ENCODE peak calls at places on chromosomes 5 and 9, in nine cellular contexts. One of them, this sample, is unnamed.

GRCh38 chr5:145236127-145236526 is 599.0 kb downstream of the PRELID2 start:
- DNase-seq in GM23248: peak; percentile 12
- DNase-seq in neural progenitor cell: no peak
- DNase-seq in GM23338: no peak
- DNase-seq in OCI-LY7: no peak
- DNase-seq in PC-3: no peak
- DNase-seq in hepatocyte: no peak
- DNase-seq in SK-N-SH: no peak
- DNase-seq in HCT116: no peak
- DNase-seq in this sample: no peak

GRCh38 chr5:132259061-132259851 is 1.8 kb downstream of the PDLIM4 start:
- DNase-seq in GM23248: peak; percentile 98
- DNase-seq in neural progenitor cell: peak; percentile 54
- DNase-seq in GM23338: no peak
- DNase-seq in OCI-LY7: no peak
- DNase-seq in PC-3: no peak
- DNase-seq in hepatocyte: peak; percentile 86
- DNase-seq in SK-N-SH: peak; percentile 87
- DNase-seq in HCT116: no peak
- DNase-seq in this sample: no peak

GRCh38 chr5:126477681-126478117 is 54.5 kb downstream of the GRAMD2B start:
- DNase-seq in GM23248: peak; percentile 66
- DNase-seq in neural progenitor cell: no peak
- DNase-seq in GM23338: no peak
- DNase-seq in OCI-LY7: no peak
- DNase-seq in PC-3: no peak
- DNase-seq in hepatocyte: no peak
- DNase-seq in SK-N-SH: no peak
- DNase-seq in HCT116: no peak
- DNase-seq in this sample: peak; percentile 9

GRCh38 chr9:134291961-134292871 is 34.0 kb upstream of the RXRA start:
- DNase-seq in GM23248: no peak
- DNase-seq in neural progenitor cell: no peak
- DNase-seq in GM23338: no peak
- DNase-seq in OCI-LY7: no peak
- DNase-seq in PC-3: no peak
- DNase-seq in hepatocyte: no peak
- DNase-seq in SK-N-SH: no peak
- DNase-seq in HCT116: no peak
- DNase-seq in this sample: no peak

GRCh38 chr5:138386290-138386689 is 33.8 kb downstream of the KDM3B start:
- DNase-seq in GM23248: no peak
- DNase-seq in neural progenitor cell: no peak
- DNase-seq in GM23338: no peak
- DNase-seq in OCI-LY7: no peak
- DNase-seq in PC-3: no peak
- DNase-seq in hepatocyte: no peak
- DNase-seq in SK-N-SH: no peak
- DNase-seq in HCT116: no peak
- DNase-seq in this sample: no peak

GRCh38 chr5:134103998-134104612 is 10.4 kb upstream of the TCF7 start:
- DNase-seq in GM23248: no peak
- DNase-seq in neural progenitor cell: no peak
- DNase-seq in GM23338: no peak
- DNase-seq in OCI-LY7: no peak
- DNase-seq in PC-3: no peak
- DNase-seq in hepatocyte: no peak
- DNase-seq in SK-N-SH: no peak
- DNase-seq in HCT116: no peak
- DNase-seq in this sample: no peak

GRCh38 chr9:3850083-3850482 is 324.3 kb upstream of the RFX3 start:
- DNase-seq in GM23248: no peak
- DNase-seq in neural progenitor cell: no peak
- DNase-seq in GM23338: no peak
- DNase-seq in OCI-LY7: no peak
- DNase-seq in PC-3: no peak
- DNase-seq in hepatocyte: no peak
- DNase-seq in SK-N-SH: no peak
- DNase-seq in HCT116: no peak
- DNase-seq in this sample: no peak

GRCh38 chr9:133305731-133306130 is 30.3 kb downstream of the SURF6 start:
- DNase-seq in GM23248: no peak
- DNase-seq in neural progenitor cell: no peak
- DNase-seq in GM23338: no peak
- DNase-seq in OCI-LY7: no peak
- DNase-seq in PC-3: no peak
- DNase-seq in hepatocyte: no peak
- DNase-seq in SK-N-SH: no peak
- DNase-seq in HCT116: no peak
- DNase-seq in this sample: no peak

GRCh38 chr9:124024107-124024506 is 12.5 kb downstream of the LHX2 start:
- DNase-seq in GM23248: no peak
- DNase-seq in neural progenitor cell: no peak
- DNase-seq in GM23338: no peak
- DNase-seq in OCI-LY7: no peak
- DNase-seq in PC-3: no peak
- DNase-seq in hepatocyte: no peak
- DNase-seq in SK-N-SH: no peak
- DNase-seq in HCT116: no peak
- DNase-seq in this sample: no peak

GRCh38 chr9:27154923-27155322 is 45.9 kb downstream of the TEK start:
- DNase-seq in GM23248: peak; percentile 88
- DNase-seq in neural progenitor cell: no peak
- DNase-seq in GM23338: no peak
- DNase-seq in OCI-LY7: no peak
- DNase-seq in PC-3: peak; percentile 38
- DNase-seq in hepatocyte: peak; percentile 6
- DNase-seq in SK-N-SH: no peak
- DNase-seq in HCT116: no peak
- DNase-seq in this sample: no peak

GRCh38 chr9:110949081-110949480 is 89.2 kb downstream of the LPAR1 start:
- DNase-seq in GM23248: no peak
- DNase-seq in neural progenitor cell: no peak
- DNase-seq in GM23338: no peak
- DNase-seq in OCI-LY7: no peak
- DNase-seq in PC-3: no peak
- DNase-seq in hepatocyte: no peak
- DNase-seq in SK-N-SH: no peak
- DNase-seq in HCT116: no peak
- DNase-seq in this sample: no peak

GRCh38 chr5:34627794-34628193 is 28.3 kb upstream of the RAI14 start:
- DNase-seq in GM23248: peak; percentile 76
- DNase-seq in neural progenitor cell: no peak
- DNase-seq in GM23338: no peak
- DNase-seq in OCI-LY7: no peak
- DNase-seq in PC-3: peak; percentile 31
- DNase-seq in hepatocyte: no peak
- DNase-seq in SK-N-SH: no peak
- DNase-seq in HCT116: no peak
- DNase-seq in this sample: no peak

GRCh38 chr5:106637275-106637674 is 1033.5 kb downstream of the EFNA5 start:
- DNase-seq in GM23248: no peak
- DNase-seq in neural progenitor cell: no peak
- DNase-seq in GM23338: no peak
- DNase-seq in OCI-LY7: no peak
- DNase-seq in PC-3: no peak
- DNase-seq in hepatocyte: no peak
- DNase-seq in SK-N-SH: no peak
- DNase-seq in HCT116: no peak
- DNase-seq in this sample: no peak

GRCh38 chr9:106019702-106020101 is 325.4 kb downstream of the TMEM38B start:
- DNase-seq in GM23248: no peak
- DNase-seq in neural progenitor cell: peak; percentile 71
- DNase-seq in GM23338: peak; percentile 59
- DNase-seq in OCI-LY7: no peak
- DNase-seq in PC-3: no peak
- DNase-seq in hepatocyte: no peak
- DNase-seq in SK-N-SH: no peak
- DNase-seq in HCT116: no peak
- DNase-seq in this sample: no peak

GRCh38 chr9:127915801-127916664 is 808 bp downstream of the ST6GALNAC4 start:
- DNase-seq in GM23248: peak; percentile 34
- DNase-seq in neural progenitor cell: no peak
- DNase-seq in GM23338: no peak
- DNase-seq in OCI-LY7: peak; percentile 96
- DNase-seq in PC-3: no peak
- DNase-seq in hepatocyte: no peak
- DNase-seq in SK-N-SH: no peak
- DNase-seq in HCT116: no peak
- DNase-seq in this sample: peak; percentile 87

GRCh38 chr9:124654431-124654830 is 116.7 kb downstream of the NR6A1 start:
- DNase-seq in GM23248: peak; percentile 50
- DNase-seq in neural progenitor cell: no peak
- DNase-seq in GM23338: no peak
- DNase-seq in OCI-LY7: no peak
- DNase-seq in PC-3: no peak
- DNase-seq in hepatocyte: no peak
- DNase-seq in SK-N-SH: no peak
- DNase-seq in HCT116: no peak
- DNase-seq in this sample: no peak

DNA sequence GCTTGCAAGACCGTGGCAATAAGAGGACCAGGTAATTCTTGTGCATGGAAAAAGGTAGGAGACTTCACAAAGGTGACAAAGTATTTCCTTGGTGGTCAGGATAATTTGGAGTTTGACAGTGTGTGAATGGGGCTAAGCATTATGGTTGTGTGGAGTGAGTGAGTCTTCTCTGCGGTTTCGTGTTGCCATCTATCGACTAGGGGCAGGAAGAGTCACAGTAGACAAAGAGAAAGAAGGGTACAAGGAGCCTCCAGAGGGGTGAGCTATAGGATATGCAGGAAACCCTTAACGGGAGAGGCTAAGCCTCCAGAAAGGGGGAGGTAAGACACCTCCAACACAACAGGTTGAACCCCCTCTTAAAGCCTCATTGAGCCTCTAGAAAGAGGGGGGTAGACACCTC is 64.0 kb upstream of the RANBP6 start:
- DNase-seq in GM23248: no peak
- DNase-seq in neural progenitor cell: no peak
- DNase-seq in GM23338: no peak
- DNase-seq in OCI-LY7: no peak
- DNase-seq in PC-3: no peak
- DNase-seq in hepatocyte: no peak
- DNase-seq in SK-N-SH: no peak
- DNase-seq in HCT116: no peak
- DNase-seq in this sample: no peak
- H3K4me3 ChIP-seq in GM23248: peak overlapping the region; percentile 72
- H3K4me3 ChIP-seq in neural progenitor cell: peak overlapping the region; percentile 30
- H3K4me3 ChIP-seq in GM23338: peak overlapping the region; percentile 37
- H3K4me3 ChIP-seq in OCI-LY7: peak overlapping the region; percentile 54
- H3K4me3 ChIP-seq in PC-3: peak overlapping the region; percentile 62
- H3K4me3 ChIP-seq in hepatocyte: peak overlapping the region; percentile 26
- H3K4me3 ChIP-seq in SK-N-SH: peak overlapping the region; percentile 40
- H3K4me3 ChIP-seq in HCT116: peak overlapping the region; percentile 53
- H3K4me3 ChIP-seq in this sample: peak overlapping the region; percentile 60

GRCh38 chr5:58455495-58455894 is 4.4 kb downstream of the PLK2 start:
- DNase-seq in GM23248: no peak
- DNase-seq in neural progenitor cell: no peak
- DNase-seq in GM23338: no peak
- DNase-seq in OCI-LY7: no peak
- DNase-seq in PC-3: no peak
- DNase-seq in hepatocyte: no peak
- DNase-seq in SK-N-SH: no peak
- DNase-seq in HCT116: no peak
- DNase-seq in this sample: no peak
- TF ChIP-seq EZH2phosphoT487 in GM23248: no peak
- TF ChIP-seq EZH2phosphoT487 in neural progenitor cell: no peak
- TF ChIP-seq EZH2phosphoT487 in GM23338: no peak
- TF ChIP-seq EZH2phosphoT487 in OCI-LY7: no peak
- TF ChIP-seq EZH2phosphoT487 in PC-3: no peak
- TF ChIP-seq EZH2phosphoT487 in hepatocyte: no peak
- TF ChIP-seq EZH2phosphoT487 in SK-N-SH: no peak
- TF ChIP-seq EZH2phosphoT487 in HCT116: no peak
- TF ChIP-seq EZH2phosphoT487 in this sample: no peak

DNA sequence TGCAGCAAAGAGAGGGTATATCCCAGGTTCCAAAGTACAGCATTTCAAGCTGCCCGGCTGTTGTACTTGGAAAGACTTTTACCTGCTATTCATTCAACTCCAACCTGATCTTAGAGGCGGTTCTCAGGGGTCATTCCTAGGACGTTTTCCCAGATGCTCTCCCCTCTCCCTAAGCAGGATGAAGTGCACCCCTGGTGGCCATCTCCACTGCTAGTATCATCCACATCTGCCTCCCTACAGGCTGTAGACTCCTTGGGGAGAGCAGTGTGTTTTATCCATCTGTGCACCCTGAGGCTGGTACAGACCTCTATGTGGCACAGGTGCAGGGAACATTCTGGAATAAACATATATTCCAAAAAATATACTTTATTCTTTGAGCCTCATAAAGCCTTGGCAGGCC is 56.8 kb downstream of the PTPN3 start:
- DNase-seq in GM23248: peak; percentile 14
- DNase-seq in neural progenitor cell: peak; percentile 34
- DNase-seq in GM23338: peak; percentile 79
- DNase-seq in OCI-LY7: no peak
- DNase-seq in PC-3: no peak
- DNase-seq in hepatocyte: peak; percentile 17
- DNase-seq in SK-N-SH: peak; percentile 26
- DNase-seq in HCT116: no peak
- DNase-seq in this sample: no peak
- H3K4me2 ChIP-seq in GM23248: no peak overlapping the region
- H3K4me2 ChIP-seq in neural progenitor cell: no peak overlapping the region
- H3K4me2 ChIP-seq in GM23338: no peak overlapping the region
- H3K4me2 ChIP-seq in OCI-LY7: no peak overlapping the region
- H3K4me2 ChIP-seq in PC-3: no peak overlapping the region
- H3K4me2 ChIP-seq in hepatocyte: no peak overlapping the region
- H3K4me2 ChIP-seq in SK-N-SH: no peak overlapping the region
- H3K4me2 ChIP-seq in HCT116: no peak overlapping the region
- H3K4me2 ChIP-seq in this sample: peak overlapping the region; percentile 52

GRCh38 chr5:190366-191035 is 794 bp upstream of the LRRC14B start:
- DNase-seq in GM23248: no peak
- DNase-seq in neural progenitor cell: no peak
- DNase-seq in GM23338: no peak
- DNase-seq in OCI-LY7: peak; percentile 27
- DNase-seq in PC-3: no peak
- DNase-seq in hepatocyte: no peak
- DNase-seq in SK-N-SH: no peak
- DNase-seq in HCT116: no peak
- DNase-seq in this sample: peak; percentile 63
- H3K4me3 ChIP-seq in GM23248: no peak overlapping the region
- H3K4me3 ChIP-seq in neural progenitor cell: no peak overlapping the region
- H3K4me3 ChIP-seq in GM23338: no peak overlapping the region
- H3K4me3 ChIP-seq in OCI-LY7: peak overlapping the region; percentile 46
- H3K4me3 ChIP-seq in PC-3: no peak overlapping the region
- H3K4me3 ChIP-seq in hepatocyte: no peak overlapping the region
- H3K4me3 ChIP-seq in SK-N-SH: no peak overlapping the region
- H3K4me3 ChIP-seq in HCT116: no peak overlapping the region
- H3K4me3 ChIP-seq in this sample: peak overlapping the region; percentile 66

DNA sequence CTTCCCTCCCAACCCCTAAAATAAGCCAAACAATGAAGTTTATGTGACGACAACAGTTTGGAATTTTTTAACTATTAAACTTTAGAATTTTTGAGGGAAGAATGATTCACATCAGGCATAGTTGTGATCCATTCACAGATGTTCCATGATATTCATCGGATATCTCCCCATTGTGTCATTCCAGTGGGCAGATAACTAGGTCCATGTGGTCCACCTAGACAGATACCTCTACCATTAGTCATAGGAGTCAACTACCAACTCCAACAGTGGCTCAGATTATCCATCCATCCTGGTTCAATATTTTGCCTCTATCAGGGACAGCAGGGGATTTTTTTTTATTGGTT is 283.0 kb downstream of the ADAMTS6 start:
- DNase-seq in GM23248: peak; percentile 97
- DNase-seq in neural progenitor cell: no peak
- DNase-seq in GM23338: no peak
- DNase-seq in OCI-LY7: no peak
- DNase-seq in PC-3: peak; percentile 92
- DNase-seq in hepatocyte: no peak
- DNase-seq in SK-N-SH: no peak
- DNase-seq in HCT116: no peak
- DNase-seq in this sample: no peak
- TF ChIP-seq EZH2phosphoT487 in GM23248: no peak
- TF ChIP-seq EZH2phosphoT487 in neural progenitor cell: no peak
- TF ChIP-seq EZH2phosphoT487 in GM23338: no peak
- TF ChIP-seq EZH2phosphoT487 in OCI-LY7: no peak
- TF ChIP-seq EZH2phosphoT487 in PC-3: no peak
- TF ChIP-seq EZH2phosphoT487 in hepatocyte: no peak
- TF ChIP-seq EZH2phosphoT487 in SK-N-SH: no peak
- TF ChIP-seq EZH2phosphoT487 in HCT116: no peak
- TF ChIP-seq EZH2phosphoT487 in this sample: no peak

This sample was measured in MM.1S.